ENCODE peak calls at places on chromosomes 4 and X, in eight cellular contexts. T, W, C, D, G, U, H and J are unnamed samples.

GRCh38 chr4:107561481-107561880 is 158.6 kb downstream of the PAPSS1 start:
- DNase-seq in T (no peak), W (no peak), C (no peak), D (no peak), G (no peak), U (no peak), H (no peak), J (no peak)

GRCh38 chr4:110550260-110550659 is 72.6 kb downstream of the PITX2 start:
- DNase-seq in T (no peak), W (peak; percentile 12), C (no peak), D (peak; percentile 59), G (no peak), U (no peak), H (no peak), J (peak; percentile 36)

GRCh38 chrX:106481341-106481740 is 130.4 kb upstream of the RADX start:
- DNase-seq in T (no peak), W (peak; percentile 79), C (peak; percentile 68), D (peak; percentile 83), G (peak; percentile 17), U (peak; percentile 16), H (no peak), J (peak; percentile 79)

GRCh38 chrX:146994163-146994562 is 179.6 kb upstream of the CXorf51A start:
- DNase-seq in T (no peak), W (no peak), C (no peak), D (no peak), G (no peak), U (no peak), H (no peak), J (no peak)

GRCh38 chrX:38627683-38628082 is 66.3 kb downstream of the TSPAN7 start:
- DNase-seq in T (no peak), W (peak; percentile 28), C (no peak), D (peak; percentile 57), G (no peak), U (peak; percentile 23), H (no peak), J (peak; percentile 7)

GRCh38 chr4:140238353-140239041 is 84.5 kb upstream of the MAML3 start:
- DNase-seq in T (peak; percentile 95), W (peak; percentile 67), C (peak; percentile 92), D (no peak), G (peak; percentile 87), U (peak; percentile 95), H (peak; percentile 97), J (peak; percentile 96)

GRCh38 chrX:45191383-45191782 is 9.3 kb downstream of the DIPK2B start:
- DNase-seq in T (no peak), W (no peak), C (no peak), D (no peak), G (no peak), U (no peak), H (no peak), J (no peak)

GRCh38 chr4:99998062-99998880 is 48.2 kb upstream of the H2AZ1 start:
- DNase-seq in T (no peak), W (peak; percentile 50), C (peak; percentile 4), D (peak; percentile 59), G (no peak), U (no peak), H (no peak), J (peak; percentile 54)

GRCh38 chr4:107931775-107932321 is 499 bp downstream of the CYP2U1 start:
- DNase-seq in T (peak; percentile 48), W (peak; percentile 6), C (peak; percentile 1), D (no peak), G (peak; percentile 9), U (no peak), H (peak; percentile 72), J (no peak)

GRCh38 chr4:77153016-77153415 is 4.0 kb upstream of the CCNG2 start:
- DNase-seq in T (no peak), W (no peak), C (no peak), D (no peak), G (no peak), U (no peak), H (no peak), J (no peak)

GRCh38 chrX:10156199-10157031 is at the start of gene CLCN4:
- DNase-seq in T (peak; percentile 82), W (peak; percentile 54), C (peak; percentile 75), D (peak; percentile 74), G (peak; percentile 53), U (peak; percentile 49), H (peak; percentile 65), J (peak; percentile 74)

GRCh38 chr4:138911903-138912713 is 103.5 kb upstream of the NOCT start:
- DNase-seq in T (no peak), W (peak; percentile 47), C (no peak), D (peak; percentile 61), G (no peak), U (peak; percentile 67), H (no peak), J (no peak)

GRCh38 chr4:24024597-24024996 is 134.8 kb upstream of the PPARGC1A start:
- DNase-seq in T (no peak), W (peak; percentile 16), C (no peak), D (no peak), G (no peak), U (no peak), H (no peak), J (peak; percentile 76)

GRCh38 chr4:145623831-145624230 is 4.6 kb downstream of the MMAA start:
- DNase-seq in T (no peak), W (no peak), C (no peak), D (peak; percentile 71), G (no peak), U (no peak), H (no peak), J (peak; percentile 35)

GRCh38 chr4:54228064-54228527 is 997 bp upstream of the PDGFRA start:
- DNase-seq in T (peak; percentile 84), W (peak; percentile 91), C (peak; percentile 70), D (peak; percentile 83), G (peak; percentile 75), U (peak; percentile 86), H (peak; percentile 89), J (peak; percentile 92)

DNA sequence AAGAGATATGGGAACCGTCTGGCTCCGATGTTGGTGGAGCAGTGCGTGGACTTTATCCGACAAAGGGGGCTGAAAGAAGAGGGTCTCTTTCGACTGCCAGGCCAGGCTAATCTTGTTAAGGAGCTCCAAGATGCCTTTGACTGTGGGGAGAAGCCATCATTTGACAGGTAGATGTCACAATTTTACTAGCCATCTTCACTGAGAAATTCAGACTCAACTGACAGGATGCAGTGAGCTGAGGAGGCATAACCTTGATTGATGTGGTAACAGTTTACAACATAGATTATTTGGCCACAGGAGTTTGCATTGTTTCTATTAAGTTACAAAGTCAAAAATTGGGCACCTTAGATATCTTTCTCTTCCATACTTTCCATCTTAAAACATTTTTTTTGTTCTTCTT is 417.7 kb downstream of the MAPK10 start:
- DNase-seq in T (no peak), W (no peak), C (no peak), D (no peak), G (no peak), U (no peak), H (no peak), J (no peak)
- H3K4me3 ChIP-seq in T (no peak overlapping the region), W (no peak overlapping the region), C (no peak overlapping the region), D (no peak overlapping the region), G (no peak overlapping the region), U (no peak overlapping the region), H (no peak overlapping the region), J (no peak overlapping the region)

GRCh38 chr4:40227284-40227683 is 30.5 kb downstream of the RHOH start:
- DNase-seq in T (no peak), W (no peak), C (no peak), D (no peak), G (no peak), U (no peak), H (no peak), J (no peak)

GRCh38 chr4:40223343-40223742 is 26.5 kb downstream of the RHOH start:
- DNase-seq in T (no peak), W (no peak), C (no peak), D (no peak), G (no peak), U (no peak), H (no peak), J (no peak)

GRCh38 chr4:40216622-40217366 is 20.0 kb downstream of the RHOH start:
- DNase-seq in T (no peak), W (no peak), C (no peak), D (no peak), G (no peak), U (no peak), H (no peak), J (no peak)

GRCh38 chr4:40225497-40225896 is 28.7 kb downstream of the RHOH start:
- DNase-seq in T (no peak), W (no peak), C (no peak), D (no peak), G (no peak), U (no peak), H (no peak), J (no peak)

GRCh38 chr4:40221744-40222143 is 24.9 kb downstream of the RHOH start:
- DNase-seq in T (no peak), W (no peak), C (no peak), D (no peak), G (no peak), U (no peak), H (no peak), J (no peak)
- H3K36me3 ChIP-seq in T (no peaks in the 10 kb centered on the region), W (no peaks in the 10 kb centered on the region), C (no peaks in the 10 kb centered on the region), D (no peaks in the 10 kb centered on the region), G (no peaks in the 10 kb centered on the region), U (no peaks in the 10 kb centered on the region), H (no peaks in the 10 kb centered on the region), J (no peaks in the 10 kb centered on the region)

GRCh38 chr4:10811992-10812391 is 127.4 kb upstream of the CLNK start:
- DNase-seq in T (no peak), W (no peak), C (no peak), D (no peak), G (no peak), U (no peak), H (no peak), J (no peak)

GRCh38 chr4:10808591-10808990 is 124.0 kb upstream of the CLNK start:
- DNase-seq in T (peak; percentile 63), W (peak; percentile 28), C (peak; percentile 10), D (no peak), G (peak; percentile 72), U (no peak), H (peak; percentile 67), J (no peak)

GRCh38 chr4:10809905-10810304 is 125.3 kb upstream of the CLNK start:
- DNase-seq in T (no peak), W (no peak), C (no peak), D (no peak), G (no peak), U (no peak), H (no peak), J (no peak)

GRCh38 chr4:10806993-10807645 is 122.6 kb upstream of the CLNK start:
- DNase-seq in T (no peak), W (no peak), C (no peak), D (no peak), G (no peak), U (no peak), H (no peak), J (no peak)

DNA sequence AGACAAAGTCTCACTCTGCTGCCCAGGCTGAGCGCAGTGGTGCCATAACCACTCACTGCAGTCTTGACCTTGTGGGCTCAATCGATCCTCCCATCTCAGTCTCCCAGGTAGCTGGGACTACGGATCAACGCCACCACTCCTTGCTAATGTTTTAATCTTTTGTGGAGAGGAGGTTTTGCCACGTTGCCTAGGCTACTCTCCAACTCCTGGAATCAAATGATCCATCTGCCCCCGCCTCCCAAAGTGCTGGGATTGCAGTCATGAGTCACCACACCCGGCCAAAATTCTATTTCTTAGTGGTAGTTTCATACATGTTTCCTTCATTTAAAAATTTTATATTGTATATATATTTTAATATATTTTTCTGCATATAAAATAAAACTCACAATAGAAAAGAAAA is 125.8 kb upstream of the CLNK start:
- DNase-seq in T (no peak), W (no peak), C (no peak), D (no peak), G (no peak), U (no peak), H (no peak), J (no peak)
- H3K27me3 ChIP-seq in T (no peaks in the 10 kb centered on the region), W (no peaks in the 10 kb centered on the region), C (no peaks in the 10 kb centered on the region), D (no peaks in the 10 kb centered on the region), G (no peaks in the 10 kb centered on the region), U (no peaks in the 10 kb centered on the region), H (no peaks in the 10 kb centered on the region), J (no peaks in the 10 kb centered on the region)

GRCh38 chrX:119687661-119688413 is 5.1 kb downstream of the SEPTIN6 start:
- DNase-seq in T (no peak), W (no peak), C (peak; percentile 44), D (no peak), G (no peak), U (no peak), H (no peak), J (no peak)
- H3K4me3 ChIP-seq in T (no peak overlapping the region), W (no peak overlapping the region), C (no peak overlapping the region), D (no peak overlapping the region), G (no peak overlapping the region), U (peak overlapping the region; percentile 6), H (no peak overlapping the region), J (no peak overlapping the region)